ENCODE peak calls at places on chromosome 17, in five cellular contexts. T is tibial nerve, L is T-helper 22 cell, R is GM03348, A is epithelial cell of prostate. O is an unnamed sample.

GRCh38 chr17:49198206-49198605 is 12.2 kb downstream of the GNGT2 start:
- DNase-seq in T (no peak), L (no peak), R (no peak), A (no peak), O (no peak)

GRCh38 chr17:29565643-29566472 is 979 bp downstream of the ABHD15 start:
- DNase-seq in T (peak; percentile 24), L (no peak), R (no peak), A (no peak), O (peak; percentile 49)

GRCh38 chr17:57724038-57724728 is 20.9 kb downstream of the CCDC182 start:
- DNase-seq in T (no peak), L (no peak), R (no peak), A (no peak), O (no peak)

GRCh38 chr17:40190197-40191021 is 13.1 kb downstream of the RAPGEFL1 start:
- DNase-seq in T (no peak), L (no peak), R (no peak), A (no peak), O (no peak)

GRCh38 chr17:10029129-10029528 is 124.1 kb upstream of the RCVRN start:
- DNase-seq in T (no peak), L (no peak), R (no peak), A (no peak), O (no peak)

GRCh38 chr17:81566461-81567126 is 14.4 kb upstream of the FAAP100 start:
- DNase-seq in T (peak; percentile 52), L (no peak), R (peak; percentile 91), A (peak; percentile 48), O (no peak)

GRCh38 chr17:1197781-1198490 is 18.2 kb upstream of the ABR start:
- DNase-seq in T (peak; percentile 61), L (peak; percentile 34), R (peak; percentile 53), A (no peak), O (peak; percentile 26)

GRCh38 chr17:66978514-66979061 is 14.1 kb downstream of the CACNG4 start:
- DNase-seq in T (no peak), L (no peak), R (no peak), A (no peak), O (no peak)

GRCh38 chr17:68585643-68586042 is 15.5 kb downstream of the FAM20A start:
- DNase-seq in T (no peak), L (no peak), R (no peak), A (no peak), O (no peak)

GRCh38 chr17:79919164-79919585 is 79.9 kb upstream of the CBX4 start:
- DNase-seq in T (peak; percentile 64), L (no peak), R (peak; percentile 66), A (peak; percentile 33), O (no peak)

GRCh38 chr17:67316776-67317175 is 49.6 kb downstream of the PSMD12 start:
- DNase-seq in T (no peak), L (no peak), R (no peak), A (no peak), O (no peak)

GRCh38 chr17:1179635-1180433 is at the start of gene ABR:
- DNase-seq in T (no peak), L (peak; percentile 55), R (peak; percentile 93), A (no peak), O (peak; percentile 60)

GRCh38 chr17:46136820-46137219 is 56.4 kb downstream of the KANSL1 start:
- DNase-seq in T (no peak), L (no peak), R (peak; percentile 25), A (no peak), O (no peak)

GRCh38 chr17:68903294-68903693 is 51.9 kb downstream of the ABCA8 start:
- DNase-seq in T (no peak), L (no peak), R (no peak), A (no peak), O (no peak)

GRCh38 chr17:45729284-45729907 is 54.7 kb upstream of the CRHR1 start:
- DNase-seq in T (no peak), L (no peak), R (no peak), A (no peak), O (no peak)

GRCh38 chr17:1557355-1558095 is 5.1 kb downstream of the PITPNA start:
- DNase-seq in T (no peak), L (no peak), R (no peak), A (no peak), O (no peak)

GRCh38 chr17:33940769-33941168 is 314.3 kb upstream of the CCL2 start:
- DNase-seq in T (no peak), L (no peak), R (no peak), A (no peak), O (no peak)

GRCh38 chr17:59842901-59843652 is 49.7 kb downstream of the TUBD1 start:
- DNase-seq in T (no peak), L (peak; percentile 32), R (no peak), A (peak; percentile 99), O (no peak)

GRCh38 chr17:68775338-68775737 is 174.2 kb upstream of the FAM20A start:
- DNase-seq in T (no peak), L (no peak), R (no peak), A (no peak), O (no peak)

GRCh38 chr17:28030386-28030785 is 12.1 kb upstream of the NLK start:
- DNase-seq in T (no peak), L (no peak), R (no peak), A (no peak), O (no peak)

GRCh38 chr17:65064452-65065019 is 8.0 kb upstream of the GNA13 start:
- DNase-seq in T (no peak), L (no peak), R (peak; percentile 35), A (peak; percentile 85), O (no peak)

GRCh38 chr17:77465358-77466041 is 324.7 kb downstream of the SEC14L1 start:
- DNase-seq in T (no peak), L (peak; percentile 72), R (peak; percentile 66), A (no peak), O (peak; percentile 39)

GRCh38 chr17:82859431-82860403 is 19.9 kb upstream of the ZNF750 start:
- DNase-seq in T (no peak), L (peak; percentile 40), R (peak; percentile 65), A (no peak), O (no peak)

GRCh38 chr17:42311240-42312034 is 23.1 kb downstream of the STAT5A start:
- DNase-seq in T (peak; percentile 90), L (no peak), R (peak; percentile 95), A (no peak), O (no peak)